ENCODE peak calls at places on chromosomes 5 and 9, in four cellular contexts. S, E, P and A are unnamed samples.

GRCh38 chr5:88663793-88664216 is 219.2 kb downstream of the MEF2C start:
- DNase-seq in S (no peak), E (no peak), P (no peak), A (no peak)

GRCh38 chr5:33772276-33772990 is 119.4 kb downstream of the ADAMTS12 start:
- DNase-seq in S (no peak), E (no peak), P (no peak), A (no peak)

GRCh38 chr9:86122309-86122708 is 23.0 kb upstream of the GOLM1 start:
- DNase-seq in S (no peak), E (no peak), P (no peak), A (no peak)

GRCh38 chr5:162067651-162068411 is at the start of gene GABRG2:
- DNase-seq in S (no peak), E (no peak), P (no peak), A (no peak)

GRCh38 chr5:10590226-10591047 is 26.6 kb downstream of the ANKRD33B start:
- DNase-seq in S (no peak), E (no peak), P (no peak), A (no peak)

GRCh38 chr5:123035320-123035949 is 1.1 kb downstream of the PPIC start:
- DNase-seq in S (no peak), E (no peak), P (peak), A (no peak)

GRCh38 chr9:133064241-133065069 is 2.7 kb downstream of the CEL start:
- DNase-seq in S (no peak), E (no peak), P (no peak), A (no peak)

GRCh38 chr9:114307323-114308250 is 15.3 kb upstream of the ORM1 start:
- DNase-seq in S (no peak), E (no peak), P (no peak), A (no peak)

GRCh38 chr5:18745988-18746615 is 1111.8 kb downstream of the TAF11L14 start:
- DNase-seq in S (peak), E (peak), P (peak), A (no peak)

GRCh38 chr5:159825551-159826051 is 90.7 kb upstream of the ADRA1B start:
- DNase-seq in S (no peak), E (no peak), P (no peak), A (no peak)

GRCh38 chr9:111038336-111039202 is at the start of gene LPAR1:
- DNase-seq in S (no peak), E (no peak), P (no peak), A (peak)

GRCh38 chr9:104780796-104781395 is 17.0 kb downstream of the NIPSNAP3B start:
- DNase-seq in S (no peak), E (no peak), P (no peak), A (no peak)

GRCh38 chr5:131259326-131259725 is 4.5 kb upstream of the CDC42SE2 start:
- DNase-seq in S (no peak), E (no peak), P (no peak), A (no peak)

GRCh38 chr5:137442660-137443059 is 56.5 kb downstream of the SPOCK1 start:
- DNase-seq in S (no peak), E (no peak), P (no peak), A (no peak)

GRCh38 chr9:133813749-133814585 is 75.8 kb upstream of the SARDH start:
- DNase-seq in S (no peak), E (peak), P (no peak), A (no peak)

GRCh38 chr9:74496819-74497749 is at the start of gene RORB:
- DNase-seq in S (no peak), E (peak), P (peak), A (peak)

GRCh38 chr5:109917154-109917546 is 227.4 kb downstream of the MAN2A1 start:
- DNase-seq in S (no peak), E (no peak), P (no peak), A (no peak)

GRCh38 chr9:123338710-123339665 is 17.0 kb upstream of the CRB2 start:
- DNase-seq in S (peak), E (peak), P (peak), A (no peak)

GRCh38 chr5:19487484-19487883 is 500.5 kb downstream of the CDH18 start:
- DNase-seq in S (no peak), E (no peak), P (no peak), A (no peak)

GRCh38 chr5:73821003-73821402 is 195.0 kb downstream of the ARHGEF28 start:
- DNase-seq in S (no peak), E (no peak), P (no peak), A (no peak)
- TF ChIP-seq CTCF in S (no peak), E (no peak), P (no peak), A (no peak)

DNA sequence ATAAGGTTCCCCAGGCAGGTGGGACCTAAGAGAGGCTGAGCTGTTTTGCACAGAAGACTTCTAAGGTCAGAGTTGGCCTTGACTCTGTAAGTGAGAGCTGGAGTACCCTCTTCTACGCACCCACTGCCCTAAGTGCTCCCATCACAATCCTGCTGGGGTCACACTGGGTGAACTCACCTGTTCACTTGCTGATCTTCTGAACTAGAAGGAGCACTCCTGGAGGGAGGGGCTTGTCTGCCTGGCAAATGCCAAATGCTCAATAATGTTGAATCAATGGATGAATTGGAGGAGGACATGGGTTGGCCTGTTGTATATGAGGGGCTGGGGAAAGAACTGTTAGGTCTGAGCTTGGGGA is 43.1 kb downstream of the CXXC5 start:
- DNase-seq in S (no peak), E (peak), P (no peak), A (no peak)
- TF ChIP-seq CTCF in S (no peak), E (no peak), P (no peak), A (no peak)

GRCh38 chr5:32450952-32451351 is 6.4 kb upstream of the ZFR start:
- DNase-seq in S (no peak), E (no peak), P (no peak), A (no peak)
- TF ChIP-seq CTCF in S (no peak), E (no peak), P (peak), A (no peak)

GRCh38 chr5:107542428-107542827 is 128.3 kb downstream of the EFNA5 start:
- DNase-seq in S (no peak), E (no peak), P (no peak), A (no peak)

GRCh38 chr5:107541400-107541799 is 129.3 kb downstream of the EFNA5 start:
- DNase-seq in S (no peak), E (no peak), P (no peak), A (no peak)

GRCh38 chr5:107538331-107539162 is 132.2 kb downstream of the EFNA5 start:
- DNase-seq in S (no peak), E (no peak), P (no peak), A (no peak)

GRCh38 chr5:107539163-107539445 is 131.6 kb downstream of the EFNA5 start:
- DNase-seq in S (no peak), E (no peak), P (no peak), A (no peak)

DNA sequence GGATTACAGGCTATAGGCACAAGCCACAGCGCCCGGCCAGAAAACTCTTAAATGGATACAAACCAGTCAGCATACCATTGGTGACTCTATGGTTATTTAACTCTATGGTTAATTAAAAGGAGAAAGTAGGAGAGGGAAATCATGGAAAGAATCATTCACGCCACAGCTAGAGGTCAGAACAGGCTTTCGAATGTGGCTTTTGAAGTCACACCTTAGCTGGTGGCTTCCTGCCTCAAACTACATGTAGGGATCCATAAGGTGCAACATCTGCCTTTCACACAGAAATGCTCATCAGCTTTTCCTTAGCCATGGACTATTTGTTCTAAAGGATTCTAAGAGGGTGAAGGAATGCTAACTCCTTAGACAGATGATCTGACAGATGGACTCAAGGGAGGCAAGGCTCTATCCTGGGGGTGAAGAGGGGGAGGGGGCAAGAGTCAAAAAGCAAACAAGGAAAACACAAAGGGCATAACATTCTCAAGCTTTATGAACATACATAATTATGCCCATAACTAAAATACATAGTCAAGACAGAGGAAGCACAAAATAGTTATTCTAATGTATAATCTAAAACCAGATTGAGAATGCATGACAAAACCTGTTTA is 130.9 kb downstream of the EFNA5 start:
- DNase-seq in S (no peak), E (no peak), P (no peak), A (no peak)
- TF ChIP-seq CTCF in S (no peak), E (no peak), P (no peak), A (no peak)

GRCh38 chr5:23614422-23614821 is 107.0 kb downstream of the PRDM9 start:
- DNase-seq in S (no peak), E (no peak), P (no peak), A (no peak)
- TF ChIP-seq CTCF in S (no peak), E (no peak), P (no peak), A (no peak)

GRCh38 chr5:61796773-61797172 is 464.7 kb downstream of the ZSWIM6 start:
- DNase-seq in S (no peak), E (no peak), P (no peak), A (no peak)

GRCh38 chr5:61800450-61800849 is 468.4 kb downstream of the ZSWIM6 start:
- DNase-seq in S (no peak), E (no peak), P (no peak), A (no peak)

GRCh38 chr5:61805101-61805500 is 473.0 kb downstream of the ZSWIM6 start:
- DNase-seq in S (no peak), E (no peak), P (no peak), A (no peak)

GRCh38 chr5:61802456-61802855 is 470.4 kb downstream of the ZSWIM6 start:
- DNase-seq in S (no peak), E (no peak), P (no peak), A (no peak)

DNA sequence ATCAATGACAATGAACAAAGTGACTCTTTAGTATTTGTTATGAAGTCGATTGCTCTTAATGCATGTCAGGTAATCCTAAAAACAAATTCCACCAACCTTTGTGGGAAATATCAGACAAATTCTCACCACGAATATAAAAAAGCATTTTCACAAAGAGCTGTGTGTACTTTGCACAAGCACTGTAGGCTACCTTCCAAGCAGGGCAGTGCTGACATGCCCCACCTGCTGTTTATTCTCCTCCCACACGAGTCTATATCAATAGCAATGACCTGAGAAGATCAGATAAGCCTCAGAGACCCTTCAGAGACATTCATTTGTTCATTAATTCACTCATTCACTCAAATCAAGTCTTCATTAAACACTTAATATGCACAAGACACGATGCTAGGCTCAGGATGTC is 469.1 kb downstream of the ZSWIM6 start:
- DNase-seq in S (no peak), E (no peak), P (no peak), A (no peak)
- TF ChIP-seq CTCF in S (no peak), E (no peak), P (no peak), A (no peak)

DNA sequence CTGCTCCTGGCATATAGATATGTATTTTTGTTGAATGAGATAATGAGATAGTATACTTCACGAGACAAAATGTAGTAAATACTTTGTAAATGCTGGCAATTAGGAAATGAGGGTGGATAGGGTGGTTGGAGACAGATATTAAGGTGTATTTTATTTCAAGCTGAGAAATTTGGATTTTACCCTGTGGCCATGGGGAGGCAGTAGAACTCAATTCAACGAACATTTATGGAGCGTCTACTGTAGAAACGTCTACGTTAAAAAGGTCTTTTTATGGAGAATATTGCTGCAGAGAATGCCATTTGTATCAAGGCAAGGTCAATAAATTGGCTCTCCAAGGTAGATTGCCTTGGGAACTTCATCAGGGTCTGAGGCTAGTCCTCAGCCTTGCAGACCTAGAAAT is 21.5 kb upstream of the RALGPS1 start:
- DNase-seq in S (no peak), E (no peak), P (peak), A (no peak)
- TF ChIP-seq CTCF in S (no peak), E (no peak), P (no peak), A (peak)

GRCh38 chr5:91443028-91443427 is 59.9 kb upstream of the ARRDC3 start:
- DNase-seq in S (no peak), E (no peak), P (no peak), A (no peak)

GRCh38 chr5:91441082-91441481 is 58.0 kb upstream of the ARRDC3 start:
- DNase-seq in S (no peak), E (no peak), P (no peak), A (no peak)

GRCh38 chr5:91436241-91436640 is 53.1 kb upstream of the ARRDC3 start:
- DNase-seq in S (no peak), E (no peak), P (no peak), A (no peak)

GRCh38 chr5:91434348-91434747 is 51.2 kb upstream of the ARRDC3 start:
- DNase-seq in S (no peak), E (peak), P (peak), A (no peak)

DNA sequence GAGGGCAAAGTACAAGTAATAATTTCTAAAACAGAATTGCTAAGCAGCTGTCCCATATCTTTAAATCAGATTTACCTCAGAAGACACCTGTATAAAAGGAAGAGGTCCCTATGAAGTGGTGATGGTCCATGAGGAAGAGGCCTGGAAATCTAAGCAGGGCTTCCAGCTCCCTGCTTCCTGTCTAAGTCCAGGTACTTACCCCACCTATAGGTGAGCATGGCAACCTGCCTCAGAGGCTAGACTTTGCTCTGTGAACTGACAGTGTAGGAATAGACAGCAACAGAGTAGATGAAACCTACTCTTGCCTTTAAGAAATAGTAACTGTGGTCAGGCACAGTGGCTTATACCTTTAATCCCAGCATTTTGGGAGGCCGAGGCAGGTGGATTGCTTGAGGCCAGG is 55.8 kb upstream of the ARRDC3 start:
- DNase-seq in S (no peak), E (no peak), P (no peak), A (no peak)
- TF ChIP-seq CTCF in S (no peak), E (no peak), P (no peak), A (no peak)